ENCODE peak calls at places on chromosomes 7 and 10, in nine cellular contexts. M is neural progenitor cell; R is activated T-cell treated with anti-CD3 and anti-CD28 coated beads for 4 hours; J is T-helper 2 cell; E is T follicular helper cell; B is activated naive CD4-positive, alpha-beta T cell; L is activated gamma-delta T cell treated with anti-CD3 and anti-CD28 coated beads, Interleukin-2, amount 50 U/mL, for 16 hours; H is AG09309; P is NCI-H1092. S is an unnamed sample.

GRCh38 chr7:87106974-87107612 is 45.2 kb upstream of the DMTF1 start:
- DNase-seq in M (no peak), L (no peak), R (no peak), J (no peak), H (no peak), P (no peak), B (no peak), E (no peak), S (no peak)

GRCh38 chr7:4856336-4857056 is 5.3 kb downstream of the PAPOLB start:
- DNase-seq in M (no peak), E (no peak), H (no peak), B (no peak), R (no peak), L (no peak), P (no peak), J (no peak), S (peak)

GRCh38 chr10:79184141-79184625 is 115.4 kb downstream of the ZMIZ1 start:
- DNase-seq in R (no peak), B (no peak), P (peak), J (no peak), L (no peak), M (no peak), E (no peak), H (peak), S (no peak)

GRCh38 chr7:114659409-114659808 is 244.8 kb downstream of the FOXP2 start:
- DNase-seq in R (no peak), B (no peak), P (no peak), L (no peak), E (no peak), M (no peak), J (no peak), H (no peak), S (no peak)

GRCh38 chr10:17353568-17353967 is 100.8 kb downstream of the ST8SIA6 start:
- DNase-seq in E (no peak), J (no peak), B (no peak), M (no peak), P (no peak), H (no peak), L (no peak), R (no peak), S (no peak)

GRCh38 chr10:119319161-119319919 is 112.0 kb downstream of the GRK5 start:
- DNase-seq in E (no peak), P (no peak), L (no peak), R (no peak), J (no peak), M (no peak), B (no peak), H (no peak), S (no peak)

GRCh38 chr7:74453321-74454011 is at the start of gene GTF2IRD1:
- DNase-seq in E (peak), P (peak), L (no peak), M (peak), J (peak), R (peak), H (peak), B (peak), S (peak)

GRCh38 chr7:158454631-158455030 is 133.0 kb downstream of the PTPRN2 start:
- DNase-seq in J (no peak), E (no peak), B (no peak), H (no peak), P (no peak), L (no peak), M (no peak), R (no peak), S (no peak)

GRCh38 chr10:91573320-91573719 is 59.6 kb downstream of the PPP1R3C start:
- DNase-seq in M (no peak), H (no peak), P (no peak), J (no peak), B (no peak), E (no peak), R (no peak), L (no peak), S (no peak)

GRCh38 chr10:99369551-99369950 is 40.4 kb downstream of the CNNM1 start:
- DNase-seq in R (no peak), L (no peak), B (no peak), M (no peak), P (no peak), E (no peak), J (no peak), H (no peak), S (no peak)

GRCh38 chr7:130986271-130986690 is 252.3 kb upstream of the KLF14 start:
- DNase-seq in R (no peak), H (no peak), M (no peak), P (no peak), L (no peak), J (peak), E (peak), B (no peak), S (no peak)

GRCh38 chr7:36346260-36346831 is 43.3 kb upstream of the ANLN start:
- DNase-seq in E (no peak), L (no peak), B (no peak), R (no peak), M (no peak), P (no peak), H (no peak), J (peak), S (no peak)

GRCh38 chr10:97466755-97467154 is 20.8 kb downstream of the ZDHHC16 start:
- DNase-seq in P (no peak), E (no peak), R (no peak), M (no peak), L (no peak), B (no peak), H (no peak), J (no peak), S (no peak)

GRCh38 chr7:41051525-41051924 is 651.4 kb downstream of the INHBA start:
- DNase-seq in E (no peak), H (no peak), B (no peak), M (peak), P (no peak), L (no peak), J (no peak), R (no peak), S (no peak)

GRCh38 chr10:110625951-110626855 is 17.9 kb upstream of the RBM20 start:
- DNase-seq in L (no peak), P (no peak), B (no peak), J (no peak), M (no peak), H (no peak), E (no peak), R (no peak), S (no peak)

GRCh38 chr7:131548371-131548770 is 8.1 kb downstream of the PODXL start:
- DNase-seq in B (no peak), M (no peak), E (no peak), R (no peak), L (no peak), J (no peak), P (no peak), H (no peak), S (no peak)

GRCh38 chr10:77371421-77371820 is 266.2 kb downstream of the KCNMA1 start:
- DNase-seq in H (no peak), E (no peak), J (no peak), L (no peak), B (no peak), P (no peak), M (no peak), R (no peak), S (no peak)

GRCh38 chr10:49667991-49668390 is 11.5 kb upstream of the C10orf53 start:
- DNase-seq in M (no peak), P (no peak), B (no peak), H (no peak), R (no peak), L (no peak), E (no peak), J (no peak), S (no peak)

GRCh38 chr10:11593612-11594011 is 17.8 kb downstream of the USP6NL start:
- DNase-seq in E (no peak), J (no peak), H (no peak), L (no peak), R (no peak), M (no peak), P (no peak), B (no peak), S (no peak)

GRCh38 chr10:34492081-34492480 is 323.0 kb downstream of the PARD3 start:
- DNase-seq in L (no peak), M (no peak), B (no peak), J (no peak), H (no peak), P (peak), R (no peak), E (no peak), S (peak)

GRCh38 chr7:711967-712600 is 14.4 kb upstream of the DNAAF5 start:
- DNase-seq in H (no peak), L (no peak), J (peak), R (no peak), E (no peak), B (no peak), P (no peak), M (no peak), S (peak)

GRCh38 chr10:12418725-12419278 is 69.5 kb downstream of the CAMK1D start:
- DNase-seq in R (no peak), P (no peak), M (no peak), E (no peak), J (no peak), B (no peak), L (no peak), H (no peak), S (no peak)

GRCh38 chr7:155789001-155789725 is 23.1 kb downstream of the SHH start:
- DNase-seq in B (no peak), M (no peak), P (no peak), R (no peak), J (no peak), L (no peak), E (no peak), H (no peak), S (no peak)

GRCh38 chr7:115230882-115231508 is 309.1 kb downstream of the MDFIC start:
- DNase-seq in P (peak), M (no peak), J (peak), H (peak), B (no peak), E (no peak), L (no peak), R (no peak), S (peak)

GRCh38 chr10:34758447-34758996 is 56.6 kb downstream of the PARD3 start:
- DNase-seq in L (no peak), B (no peak), M (no peak), J (no peak), E (no peak), P (no peak), H (no peak), R (no peak), S (no peak)

GRCh38 chr7:2554654-2555053 is 670 bp downstream of the BRAT1 start:
- DNase-seq in B (no peak), L (no peak), J (no peak), E (no peak), M (peak), H (no peak), R (no peak), P (no peak), S (no peak)

GRCh38 chr10:32163076-32163773 is 107.0 kb upstream of the KIF5B start:
- DNase-seq in B (no peak), P (no peak), M (no peak), L (no peak), H (no peak), R (no peak), J (no peak), E (no peak), S (no peak)

GRCh38 chr7:132488634-132489302 is 87.5 kb downstream of the PLXNA4 start:
- DNase-seq in L (no peak), J (no peak), E (no peak), B (no peak), R (no peak), H (no peak), P (no peak), M (no peak), S (no peak)

GRCh38 chr7:19928247-19928646 is 154.8 kb upstream of the TMEM196 start:
- DNase-seq in B (no peak), J (no peak), H (no peak), E (no peak), P (no peak), R (no peak), L (no peak), M (no peak), S (no peak)

GRCh38 chr10:122233857-122234348 is 37.2 kb upstream of the BTBD16 start:
- DNase-seq in H (no peak), B (no peak), J (no peak), E (no peak), L (no peak), P (no peak), R (no peak), M (no peak), S (peak)

GRCh38 chr7:130345106-130345505 is 490 bp downstream of the CPA5 start:
- DNase-seq in J (no peak), P (peak), H (no peak), L (no peak), R (no peak), M (peak), E (no peak), B (no peak), S (peak)

GRCh38 chr10:31186225-31187010 is 132.6 kb upstream of the ZEB1 start:
- DNase-seq in E (no peak), L (no peak), B (no peak), J (no peak), M (peak), P (no peak), R (no peak), H (no peak), S (no peak)

S was measured in NCI-H2081.